ENCODE peak calls at places on chromosomes 16 and 17, in four cellular contexts. U is stimulated activated CD8-positive, alpha-beta memory T cell treated with anti-CD3 and anti-CD28 coated beads, Interleukin-7, amount 100 ng/mL, for 1 hour; I is DMS79 treated with DMSO at 0.1 percent for 48 hours; P is T-helper 1 cell. G is an unnamed sample.

GRCh38 chr16:68939921-68940320 is 96.6 kb downstream of the TANGO6 start:
- DNase-seq in I (no peak), U (no peak), P (no peak), G (no peak)

GRCh38 chr17:63571632-63572310 is 21.5 kb downstream of the DCAF7 start:
- DNase-seq in I (no peak), P (no peak), U (no peak), G (no peak)

GRCh38 chr17:17877548-17878358 is 41.0 kb upstream of the SREBF1 start:
- DNase-seq in P (no peak), U (no peak), I (peak; percentile 91), G (no peak)

GRCh38 chr17:7837375-7838290 is 3.6 kb downstream of the KDM6B start:
- DNase-seq in I (peak; percentile 70), P (no peak), U (no peak), G (no peak)

GRCh38 chr16:56478228-56479049 is 27.1 kb downstream of the OGFOD1 start:
- DNase-seq in U (no peak), I (no peak), P (no peak), G (no peak)

GRCh38 chr17:4142107-4142900 is 526 bp downstream of the ZZEF1 start:
- DNase-seq in P (no peak), I (no peak), U (no peak), G (no peak)

GRCh38 chr17:50920891-50921595 is 54.9 kb upstream of the TOB1 start:
- DNase-seq in P (no peak), I (no peak), U (no peak), G (no peak)

GRCh38 chr16:2915196-2915929 is 3.6 kb downstream of the FLYWCH1 start:
- DNase-seq in P (no peak), U (no peak), I (no peak), G (no peak)

GRCh38 chr17:4616456-4616855 is 25.0 kb downstream of the ALOX15 start:
- DNase-seq in I (peak; percentile 79), P (no peak), U (no peak), G (no peak)

GRCh38 chr16:50977064-50977621 is 173.9 kb downstream of the SALL1 start:
- DNase-seq in P (no peak), I (no peak), U (no peak), G (no peak)

GRCh38 chr17:4657678-4658077 is 16.2 kb upstream of the ALOX15 start:
- DNase-seq in U (no peak), I (no peak), P (no peak), G (no peak)

GRCh38 chr17:32609085-32609484 is 122.3 kb downstream of the CDK5R1 start:
- DNase-seq in I (no peak), U (peak; percentile 36), P (peak; percentile 46), G (no peak)

GRCh38 chr16:2598723-2599122 is 60.9 kb downstream of the PDPK1 start:
- DNase-seq in I (no peak), U (no peak), P (no peak), G (no peak)

GRCh38 chr17:57536289-57536688 is 208.8 kb downstream of the CCDC182 start:
- DNase-seq in P (no peak), I (no peak), U (no peak), G (no peak)

GRCh38 chr16:64711596-64711995 is 410.3 kb downstream of the CDH11 start:
- DNase-seq in I (no peak), U (no peak), P (no peak), G (no peak)

GRCh38 chr16:66420396-66420795 is 6.7 kb upstream of the BEAN1 start:
- DNase-seq in U (no peak), P (no peak), I (no peak), G (no peak)

GRCh38 chr16:2771496-2772402 is 5.3 kb downstream of the ELOB start:
- DNase-seq in U (no peak), I (no peak), P (no peak), G (no peak)

GRCh38 chr17:79985951-79986391 is 49.7 kb downstream of the TBC1D16 start:
- DNase-seq in U (no peak), I (no peak), P (no peak), G (no peak)

GRCh38 chr17:28404812-28405570 is 1.0 kb downstream of the SLC46A1 start:
- DNase-seq in P (no peak), U (no peak), I (peak; percentile 36), G (no peak)

GRCh38 chr16:75309156-75309555 is 57.7 kb upstream of the BCAR1 start:
- DNase-seq in P (no peak), U (no peak), I (no peak), G (no peak)

GRCh38 chr17:48048321-48049140 is at the start of gene NFE2L1:
- DNase-seq in U (no peak), P (peak; percentile 25), I (peak; percentile 63), G (peak; percentile 68)

GRCh38 chr17:78488867-78489634 is 88.1 kb downstream of the DNAH17 start:
- DNase-seq in I (no peak), U (no peak), P (no peak), G (peak; percentile 1)

GRCh38 chr17:80649672-80650338 is 105.2 kb downstream of the RPTOR start:
- DNase-seq in I (no peak), U (no peak), P (peak; percentile 29), G (no peak)

GRCh38 chr17:60562421-60562820 is 36.4 kb upstream of the APPBP2 start:
- DNase-seq in I (no peak), P (no peak), U (no peak), G (no peak)

GRCh38 chr17:74963656-74964055 is 8.9 kb downstream of the HID1 start:
- DNase-seq in U (no peak), I (no peak), P (no peak), G (no peak)

GRCh38 chr16:58455750-58456149 is 44.2 kb upstream of the NDRG4 start:
- DNase-seq in U (no peak), I (no peak), P (no peak), G (no peak)

GRCh38 chr16:1890701-1891035 is 18.7 kb upstream of the MEIOB start:
- DNase-seq in U (no peak), P (no peak), I (peak; percentile 89), G (no peak)

GRCh38 chr17:79991924-79992656 is 43.6 kb downstream of the TBC1D16 start:
- DNase-seq in P (no peak), I (peak; percentile 30), U (no peak), G (no peak)

GRCh38 chr16:85047867-85048455 is 20.4 kb downstream of the KIAA0513 start:
- DNase-seq in U (no peak), P (no peak), I (no peak), G (no peak)

GRCh38 chr16:10968509-10968908 is 24.1 kb downstream of the CLEC16A start:
- DNase-seq in P (no peak), U (no peak), I (no peak), G (no peak)

GRCh38 chr16:709651-710499 is 4.3 kb upstream of the FBXL16 start:
- DNase-seq in I (peak; percentile 80), P (no peak), U (no peak), G (peak; percentile 79)

GRCh38 chr17:47660064-47660492 is 10.4 kb downstream of the KPNB1 start:
- DNase-seq in P (no peak), U (no peak), I (no peak), G (no peak)

GRCh38 chr17:40694584-40694983 is 9.0 kb downstream of the KRT24 start:
- DNase-seq in I (no peak), P (no peak), U (no peak), G (no peak)

GRCh38 chr17:6435968-6436367 is 1.0 kb upstream of the AIPL1 start:
- DNase-seq in I (peak; percentile 65), P (peak; percentile 39), U (peak; percentile 22), G (peak; percentile 8)

GRCh38 chr17:21194210-21194609 is 19.8 kb downstream of the TMEM11 start:
- DNase-seq in U (no peak), P (no peak), I (peak; percentile 31), G (no peak)

GRCh38 chr17:48542114-48542955 is 2.6 kb downstream of the HOXB2 start:
- DNase-seq in P (no peak), U (no peak), I (no peak), G (no peak)

GRCh38 chr17:19022747-19023146 is 18.2 kb upstream of the FAM83G start:
- DNase-seq in P (no peak), U (no peak), I (no peak), G (no peak)

GRCh38 chr16:84529607-84530006 is 25.1 kb upstream of the MEAK7 start:
- DNase-seq in I (no peak), U (no peak), P (no peak), G (no peak)